ENCODE peak calls at places on chromosomes 7 and 10, in four cellular contexts. B is H54, A is NCI-H774, T is aorta. X is an unnamed sample.

GRCh38 chr10:43227911-43228782 is 38.7 kb downstream of the RASGEF1A start:
- DNase-seq in B (no peak), A (no peak), T (peak; percentile 52), X (no peak)

GRCh38 chr7:79282051-79282694 is 171.3 kb downstream of the MAGI2 start:
- DNase-seq in B (no peak), A (no peak), T (no peak), X (no peak)

GRCh38 chr10:9302142-9302746 is 1247.8 kb downstream of the GATA3 start:
- DNase-seq in B (no peak), A (peak; percentile 21), T (no peak), X (no peak)

GRCh38 chr10:30433286-30433778 is 652 bp upstream of the MAP3K8 start:
- DNase-seq in B (no peak), A (no peak), T (peak; percentile 93), X (no peak)

GRCh38 chr10:128629111-128630096 is 503.2 kb upstream of the MKI67 start:
- DNase-seq in B (peak; percentile 9), A (no peak), T (no peak), X (no peak)

GRCh38 chr10:3625959-3626751 is 158.9 kb downstream of the KLF6 start:
- DNase-seq in B (no peak), A (no peak), T (no peak), X (no peak)

GRCh38 chr10:10500941-10501340 is 516.7 kb upstream of the CELF2 start:
- DNase-seq in B (no peak), A (no peak), T (no peak), X (no peak)

GRCh38 chr7:128882134-128882533 is 19.5 kb downstream of the ATP6V1F start:
- DNase-seq in B (no peak), A (no peak), T (peak; percentile 54), X (no peak)

GRCh38 chr10:132576671-132577349 is 39.2 kb downstream of the INPP5A start:
- DNase-seq in B (no peak), A (no peak), T (no peak), X (no peak)

GRCh38 chr10:124545346-124545745 is 83.7 kb downstream of the LHPP start:
- DNase-seq in B (no peak), A (no peak), T (no peak), X (no peak)

GRCh38 chr10:83007521-83007920 is 1131.8 kb upstream of the GHITM start:
- DNase-seq in B (no peak), A (no peak), T (no peak), X (no peak)

GRCh38 chr10:32141018-32141807 is 85.0 kb upstream of the KIF5B start:
- DNase-seq in B (no peak), A (no peak), T (no peak), X (no peak)

GRCh38 chr7:150435390-150436073 is 14.9 kb upstream of the GIMAP8 start:
- DNase-seq in B (no peak), A (no peak), T (no peak), X (no peak)

GRCh38 chr10:35711615-35712411 is 69.7 kb upstream of the FZD8 start:
- DNase-seq in B (no peak), A (peak; percentile 16), T (no peak), X (no peak)

GRCh38 chr10:86644412-86645110 is 9.8 kb upstream of the OPN4 start:
- DNase-seq in B (no peak), A (no peak), T (peak; percentile 51), X (no peak)

GRCh38 chr10:100100651-100101525 is 19.2 kb upstream of the CPN1 start:
- DNase-seq in B (peak; percentile 33), A (no peak), T (no peak), X (no peak)

GRCh38 chr7:2527505-2528464 is 8.2 kb downstream of the LFNG start:
- DNase-seq in B (peak; percentile 98), A (peak; percentile 21), T (no peak), X (no peak)

GRCh38 chr10:8053446-8054242 is 844 bp upstream of the GATA3 start:
- DNase-seq in B (peak; percentile 97), A (peak; percentile 30), T (peak; percentile 90), X (peak; percentile 77)

GRCh38 chr7:128453836-128454804 is 1.6 kb upstream of the HILPDA start:
- DNase-seq in B (no peak), A (no peak), T (peak; percentile 93), X (no peak)

GRCh38 chr10:68560916-68561691 is 967 bp downstream of the TET1 start:
- DNase-seq in B (peak; percentile 70), A (no peak), T (peak; percentile 80), X (no peak)

GRCh38 chr10:92363498-92363897 is 72.5 kb downstream of the MARCHF5 start:
- DNase-seq in B (no peak), A (no peak), T (no peak), X (no peak)

GRCh38 chr7:24820730-24821044 is 63.4 kb upstream of the GSDME start:
- DNase-seq in B (peak; percentile 76), A (no peak), T (no peak), X (no peak)

GRCh38 chr10:113158183-113158582 is 208.1 kb downstream of the TCF7L2 start:
- DNase-seq in B (no peak), A (no peak), T (no peak), X (no peak)

X was measured in GM18507.